ENCODE peak calls at places on chromosomes 3 and 15, in eight cellular contexts. G is AG04450; X is dorsolateral prefrontal cortex; T is activated naive CD4-positive, alpha-beta T cell treated with anti-CD3 and anti-CD28 coated beads for 36 hours; L is activated gamma-delta T cell treated with Interleukin-2 at 50 U/mL for 16 hours; Z is stimulated activated CD4-positive, alpha-beta T cell treated with anti-CD3 and anti-CD28 coated beads, Interleukin-4, amount 100 ng/mL, for 24 hours; N is activated T-helper 1 cell treated with anti-CD3 and anti-CD28 coated beads, Interleukin-2, amount 50 U/mL, for 16 hours; O is cardiac fibroblast. V is an unnamed sample.

GRCh38 chr3:39491733-39492350 is 24.4 kb downstream of the MOBP start:
- DNase-seq in O (no peak), G (no peak), T (no peak), N (no peak), L (no peak), X (no peak), Z (no peak), V (peak; percentile 71)

GRCh38 chr3:79032686-79033318 is 735.0 kb downstream of the ROBO1 start:
- DNase-seq in L (no peak), Z (no peak), N (no peak), T (no peak), O (peak; percentile 76), G (peak; percentile 13), X (no peak), V (no peak)

GRCh38 chr3:30775070-30775469 is 119.4 kb downstream of the GADL1 start:
- DNase-seq in G (no peak), Z (no peak), N (no peak), T (no peak), L (no peak), X (no peak), O (no peak), V (no peak)

GRCh38 chr3:151421956-151422355 is 37.4 kb upstream of the P2RY12 start:
- DNase-seq in T (no peak), L (no peak), O (no peak), G (no peak), X (no peak), N (no peak), Z (no peak), V (no peak)

GRCh38 chr3:125693887-125694286 is 98.6 kb upstream of the OSBPL11 start:
- DNase-seq in T (no peak), Z (no peak), N (no peak), X (no peak), L (no peak), O (no peak), G (no peak), V (no peak)

GRCh38 chr15:81097893-81098280 is 36.2 kb upstream of the CFAP161 start:
- DNase-seq in N (no peak), Z (no peak), T (no peak), L (no peak), O (no peak), X (no peak), G (no peak), V (no peak)

GRCh38 chr3:149362361-149362760 is 15.1 kb downstream of the TM4SF1 start:
- DNase-seq in L (no peak), G (no peak), Z (no peak), N (no peak), T (no peak), O (no peak), X (no peak), V (no peak)

GRCh38 chr15:51782357-51782896 is 31.0 kb downstream of the TMOD2 start:
- DNase-seq in X (no peak), T (no peak), G (no peak), O (peak; percentile 24), L (no peak), N (no peak), Z (no peak), V (no peak)

GRCh38 chr3:46417120-46417510 is 10.1 kb downstream of the CCRL2 start:
- DNase-seq in L (no peak), G (no peak), O (no peak), X (no peak), T (no peak), Z (no peak), N (no peak), V (no peak)

GRCh38 chr3:105944721-105945120 is 75.9 kb upstream of the CBLB start:
- DNase-seq in N (no peak), O (peak; percentile 37), T (no peak), X (no peak), Z (no peak), G (peak; percentile 29), L (no peak), V (no peak)

GRCh38 chr3:149170672-149171071 is 41.2 kb downstream of the HPS3 start:
- DNase-seq in X (no peak), L (no peak), O (no peak), Z (no peak), G (no peak), N (no peak), T (no peak), V (no peak)

GRCh38 chr3:107545680-107546120 is 22.9 kb downstream of the BBX start:
- DNase-seq in N (no peak), L (no peak), G (no peak), T (no peak), O (no peak), Z (no peak), X (no peak), V (no peak)

GRCh38 chr3:33664195-33664594 is 53.9 kb downstream of the CLASP2 start:
- DNase-seq in N (no peak), G (peak; percentile 38), L (no peak), X (no peak), T (no peak), Z (no peak), O (peak; percentile 72), V (no peak)

GRCh38 chr3:72625616-72626337 is 222.5 kb downstream of the SHQ1 start:
- DNase-seq in Z (no peak), L (no peak), T (peak; percentile 14), X (no peak), G (no peak), N (no peak), O (peak; percentile 66), V (no peak)

GRCh38 chr3:12384451-12385233 is 95.8 kb downstream of the PPARG start:
- DNase-seq in G (no peak), Z (no peak), O (no peak), N (no peak), T (peak; percentile 21), X (no peak), L (no peak), V (no peak)

GRCh38 chr3:20074226-20075063 is 34.2 kb downstream of the KAT2B start:
- DNase-seq in L (no peak), Z (no peak), O (peak; percentile 53), N (no peak), G (no peak), X (no peak), T (no peak), V (no peak)

GRCh38 chr15:100114100-100114499 is 227.7 kb downstream of the ADAMTS17 start:
- DNase-seq in L (no peak), G (peak; percentile 47), T (peak; percentile 43), Z (no peak), O (peak; percentile 97), N (no peak), X (peak; percentile 71), V (no peak)

GRCh38 chr3:88003115-88003755 is 55.6 kb downstream of the CGGBP1 start:
- DNase-seq in X (no peak), Z (peak; percentile 20), G (peak; percentile 8), O (peak; percentile 73), T (peak; percentile 7), N (no peak), L (no peak), V (no peak)

GRCh38 chr3:186303985-186304384 is 58.0 kb downstream of the DGKG start:
- DNase-seq in X (no peak), O (no peak), Z (no peak), N (no peak), L (no peak), G (no peak), T (no peak), V (no peak)

GRCh38 chr3:54670269-54671000 is 257.4 kb downstream of the LRTM1 start:
- DNase-seq in X (no peak), O (no peak), Z (no peak), L (no peak), N (no peak), G (no peak), T (no peak), V (no peak)

GRCh38 chr15:93205413-93205812 is 116.4 kb upstream of the RGMA start:
- DNase-seq in N (no peak), L (no peak), G (no peak), X (no peak), T (no peak), O (no peak), Z (no peak), V (no peak)

GRCh38 chr3:40299721-40300335 is 9.7 kb upstream of the EIF1B start:
- DNase-seq in X (no peak), Z (no peak), O (peak; percentile 89), N (no peak), L (no peak), T (no peak), G (peak; percentile 45), V (no peak)

GRCh38 chr3:11570789-11571495 is 72.8 kb downstream of the VGLL4 start:
- DNase-seq in G (no peak), T (no peak), L (no peak), Z (no peak), X (no peak), O (peak; percentile 51), N (no peak), V (no peak)

GRCh38 chr15:67127334-67127664 is 61.9 kb downstream of the SMAD3 start:
- DNase-seq in T (no peak), G (no peak), N (no peak), L (no peak), Z (no peak), O (no peak), X (no peak), V (no peak)